ENCODE peak calls at places on chromosomes 13 and 19, in five cellular contexts. F, A, D, Y and E are unnamed samples.

GRCh38 chr19:4803736-4804695 is 12.5 kb downstream of the FEM1A start:
- DNase-seq in F (peak; percentile 33), A (peak; percentile 93), D (peak; percentile 55), Y (peak; percentile 47), E (peak; percentile 80)

GRCh38 chr13:95267662-95268369 is 33.4 kb downstream of the ABCC4 start:
- DNase-seq in F (peak; percentile 80), A (no peak), D (no peak), Y (peak; percentile 93), E (no peak)

GRCh38 chr19:40607311-40607871 is 6.2 kb downstream of the LTBP4 start:
- DNase-seq in F (no peak), A (peak; percentile 32), D (no peak), Y (no peak), E (no peak)

GRCh38 chr13:44078806-44079378 is 199.2 kb downstream of the LACC1 start:
- DNase-seq in F (no peak), A (peak; percentile 74), D (no peak), Y (no peak), E (no peak)

GRCh38 chr13:24983094-24983493 is 112.8 kb upstream of the PABPC3 start:
- DNase-seq in F (no peak), A (no peak), D (no peak), Y (no peak), E (no peak)

GRCh38 chr13:23705578-23705977 is 135.4 kb downstream of the TNFRSF19 start:
- DNase-seq in F (peak; percentile 31), A (no peak), D (no peak), Y (peak; percentile 75), E (no peak)

GRCh38 chr19:4177146-4177545 is 5.2 kb downstream of the SIRT6 start:
- DNase-seq in F (no peak), A (no peak), D (no peak), Y (no peak), E (no peak)

GRCh38 chr19:12194827-12195500 is 32.1 kb downstream of the ZNF136 start:
- DNase-seq in F (peak; percentile 55), A (no peak), D (peak; percentile 90), Y (peak; percentile 79), E (no peak)

GRCh38 chr13:74074723-74075122 is 59.5 kb downstream of the KLF12 start:
- DNase-seq in F (peak; percentile 71), A (no peak), D (no peak), Y (peak; percentile 77), E (no peak)

GRCh38 chr19:56294557-56294956 is 20.1 kb downstream of the ZSCAN5A start:
- DNase-seq in F (no peak), A (peak; percentile 28), D (no peak), Y (peak; percentile 13), E (no peak)

GRCh38 chr19:52196256-52196967 is 6.6 kb downstream of the PPP2R1A start:
- DNase-seq in F (no peak), A (no peak), D (no peak), Y (no peak), E (no peak)

GRCh38 chr13:51064753-51065152 is 46.3 kb downstream of the C13orf42 start:
- DNase-seq in F (no peak), A (no peak), D (no peak), Y (no peak), E (no peak)

GRCh38 chr19:17753976-17754375 is 2.7 kb downstream of the FCHO1 start:
- DNase-seq in F (no peak), A (peak; percentile 57), D (no peak), Y (no peak), E (no peak)

GRCh38 chr19:45553464-45553863 is 31.1 kb downstream of the OPA3 start:
- DNase-seq in F (no peak), A (peak; percentile 85), D (no peak), Y (no peak), E (no peak)

GRCh38 chr19:34904846-34905527 is 21.7 kb upstream of the ZNF30 start:
- DNase-seq in F (no peak), A (peak; percentile 48), D (no peak), Y (no peak), E (no peak)
- H3K4me3 ChIP-seq in F (no peak overlapping the region), A (peak overlapping the region; percentile 43), D (no peak overlapping the region), Y (no peak overlapping the region), E (no peak overlapping the region)

GRCh38 chr19:48490980-48491792 is 20.4 kb downstream of the LMTK3 start:
- DNase-seq in F (no peak), A (peak; percentile 88), D (no peak), Y (peak; percentile 41), E (peak; percentile 80)

GRCh38 chr19:48487944-48488343 is 18.8 kb downstream of the CYTH2 start:
- DNase-seq in F (peak; percentile 80), A (no peak), D (peak; percentile 72), Y (no peak), E (no peak)

GRCh38 chr19:48491793-48492123 is 19.9 kb downstream of the LMTK3 start:
- DNase-seq in F (no peak), A (peak; percentile 83), D (no peak), Y (no peak), E (no peak)

GRCh38 chr19:48487544-48487943 is 18.4 kb downstream of the CYTH2 start:
- DNase-seq in F (no peak), A (no peak), D (no peak), Y (no peak), E (no peak)

DNA sequence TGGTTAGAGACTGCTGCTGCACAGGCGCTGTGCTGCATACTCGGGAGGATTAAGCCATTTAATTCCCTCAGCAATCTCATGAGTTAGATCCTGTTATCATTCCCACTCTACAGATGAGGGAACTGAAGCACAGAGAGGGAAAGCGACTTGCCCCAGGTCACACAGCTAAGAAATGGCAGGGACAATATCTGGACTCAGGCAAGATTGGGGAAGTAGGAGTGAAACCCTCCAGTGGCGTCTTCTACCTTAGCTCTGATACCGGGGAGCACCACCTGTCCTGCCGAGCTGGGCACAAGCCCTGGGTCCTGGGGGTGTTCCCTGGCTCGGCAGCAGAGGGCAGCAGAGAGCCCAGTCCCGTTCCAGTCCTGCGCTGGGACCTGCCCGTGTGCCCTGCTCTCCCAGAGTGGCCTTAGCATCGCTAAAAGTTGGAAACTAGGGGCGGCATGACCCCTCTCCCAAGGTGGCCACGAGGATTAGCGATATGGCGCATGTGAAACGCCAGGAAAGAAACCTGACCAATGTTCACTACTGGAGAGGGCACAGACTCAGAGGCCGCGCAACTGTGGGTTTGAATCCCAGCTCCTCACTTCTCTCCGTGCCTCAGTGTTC is 20.5 kb downstream of the CYTH2 start:
- DNase-seq in F (peak; percentile 52), A (peak; percentile 85), D (peak; percentile 71), Y (peak; percentile 58), E (peak; percentile 77)
- H3K4me3 ChIP-seq in F (no peak overlapping the region), A (no peak overlapping the region), D (no peak overlapping the region), Y (no peak overlapping the region), E (no peak overlapping the region)

GRCh38 chr13:106490887-106491321 is 44.6 kb downstream of the EFNB2 start:
- DNase-seq in F (no peak), A (no peak), D (no peak), Y (no peak), E (no peak)
- H3K4me3 ChIP-seq in F (no peak overlapping the region), A (no peak overlapping the region), D (peak overlapping the region; percentile 0), Y (no peak overlapping the region), E (no peak overlapping the region)

GRCh38 chr19:55146648-55147218 is 2.3 kb downstream of the TNNT1 start:
- DNase-seq in F (no peak), A (peak; percentile 91), D (no peak), Y (no peak), E (no peak)
- H3K4me3 ChIP-seq in F (no peak overlapping the region), A (peak overlapping the region; percentile 57), D (peak overlapping the region; percentile 26), Y (no peak overlapping the region), E (no peak overlapping the region)